ENCODE peak calls at places on chromosomes 4 and X, in six cellular contexts. Z, W, Q, O, I and N are unnamed samples.

GRCh38 chr4:41154814-41155177 is 59.5 kb downstream of the APBB2 start:
- DNase-seq in Z (no peak), O (peak; percentile 43), Q (no peak), I (no peak), W (no peak), N (no peak)

GRCh38 chr4:4260185-4260751 is 12.2 kb upstream of the TMEM128 start:
- DNase-seq in W (no peak), I (peak; percentile 63), O (peak; percentile 37), Q (no peak), Z (no peak), N (no peak)

GRCh38 chrX:29842552-29842951 is 372.8 kb upstream of the MAGEB2 start:
- DNase-seq in Z (no peak), O (no peak), Q (no peak), I (no peak), W (no peak), N (no peak)

GRCh38 chr4:114926508-114926907 is 186.9 kb downstream of the NDST4 start:
- DNase-seq in I (no peak), W (no peak), Z (no peak), Q (no peak), O (no peak), N (no peak)

GRCh38 chr4:187070740-187071139 is 347.1 kb upstream of the FAT1 start:
- DNase-seq in Z (no peak), O (no peak), W (no peak), Q (no peak), I (no peak), N (no peak)

GRCh38 chrX:50691820-50692219 is 122.2 kb downstream of the SHROOM4 start:
- DNase-seq in Q (no peak), I (peak; percentile 48), O (peak; percentile 15), Z (peak; percentile 33), W (peak; percentile 1), N (peak; percentile 37)

GRCh38 chr4:160514126-160514525 is 1411.2 kb downstream of the RAPGEF2 start:
- DNase-seq in Q (no peak), O (no peak), W (no peak), I (no peak), Z (no peak), N (no peak)

GRCh38 chrX:73728518-73729023 is 165.6 kb downstream of the CHIC1 start:
- DNase-seq in O (no peak), Z (no peak), Q (no peak), W (no peak), I (no peak), N (no peak)

GRCh38 chrX:34341258-34341657 is 209.1 kb upstream of the FAM47A start:
- DNase-seq in W (no peak), I (no peak), Q (no peak), O (no peak), Z (no peak), N (peak; percentile 4)

GRCh38 chr4:136283973-136284372 is 1248.3 kb downstream of the PCDH18 start:
- DNase-seq in O (no peak), I (no peak), W (no peak), Z (no peak), Q (no peak), N (no peak)

GRCh38 chr4:8123389-8123788 is 35.2 kb downstream of the ABLIM2 start:
- DNase-seq in W (no peak), Z (no peak), I (no peak), Q (no peak), O (peak; percentile 59), N (no peak)

GRCh38 chr4:7966281-7967062 is 26.8 kb upstream of the AFAP1 start:
- DNase-seq in I (no peak), Z (no peak), W (no peak), O (no peak), Q (no peak), N (no peak)

GRCh38 chrX:102745513-102746133 is 25.1 kb downstream of the GPRASP3 start:
- DNase-seq in O (no peak), I (no peak), W (no peak), Q (no peak), Z (no peak), N (no peak)

GRCh38 chr4:140238353-140239041 is 84.5 kb upstream of the MAML3 start:
- DNase-seq in O (peak; percentile 39), I (peak; percentile 77), Z (no peak), Q (peak; percentile 92), W (no peak), N (peak; percentile 38)

GRCh38 chrX:14926471-14926870 is 53.2 kb downstream of the MOSPD2 start:
- DNase-seq in O (no peak), Z (no peak), W (no peak), Q (no peak), I (no peak), N (no peak)

GRCh38 chr4:179225594-179225993 is 1783.4 kb upstream of the AGA start:
- DNase-seq in O (peak; percentile 4), I (peak; percentile 6), Q (no peak), W (no peak), Z (no peak), N (no peak)

GRCh38 chr4:92184566-92184965 is 119.2 kb upstream of the GRID2 start:
- DNase-seq in I (peak; percentile 24), Q (no peak), W (no peak), Z (no peak), O (no peak), N (no peak)

GRCh38 chrX:56366901-56367300 is 134.7 kb downstream of the KLF8 start:
- DNase-seq in I (no peak), Q (no peak), Z (no peak), O (no peak), W (no peak), N (no peak)

GRCh38 chrX:8726031-8726652 is 5.8 kb downstream of the ANOS1 start:
- DNase-seq in I (no peak), Z (no peak), W (no peak), Q (no peak), O (peak; percentile 4), N (no peak)

GRCh38 chrX:27915617-27916016 is 65.6 kb downstream of the DCAF8L1 start:
- DNase-seq in I (peak; percentile 24), O (no peak), W (no peak), Q (no peak), Z (no peak), N (no peak)

GRCh38 chrX:153438522-153438921 is 7.3 kb downstream of the TREX2 start:
- DNase-seq in I (peak; percentile 7), O (peak; percentile 21), Z (no peak), Q (no peak), W (no peak), N (no peak)

GRCh38 chr4:8775751-8776355 is 95.8 kb downstream of the HMX1 start:
- DNase-seq in Q (peak; percentile 46), W (no peak), Z (no peak), I (no peak), O (no peak), N (no peak)

GRCh38 chr4:8745828-8746225 is 125.8 kb downstream of the HMX1 start:
- DNase-seq in Q (peak; percentile 32), W (no peak), I (no peak), Z (no peak), O (no peak), N (no peak)

GRCh38 chrX:48939417-48940228 is 17.8 kb downstream of the OTUD5 start:
- DNase-seq in W (no peak), O (no peak), I (no peak), Z (no peak), Q (no peak), N (no peak)

GRCh38 chrX:155745792-155746191 is 133.0 kb upstream of the TMLHE start:
- DNase-seq in O (peak; percentile 26), I (peak; percentile 2), W (no peak), Q (no peak), Z (no peak), N (no peak)